ENCODE peak calls at places on chromosomes 12 and 14, in ten cellular contexts. F, Y, U, A, W, O, T, V, R and B are unnamed samples.

GRCh38 chr14:74879427-74880180 is 2.1 kb upstream of the DLST start:
- DNase-seq in W (no peak), U (no peak), V (no peak), T (no peak), Y (no peak), R (no peak), F (no peak), A (no peak), O (no peak), B (no peak)

GRCh38 chr12:89863968-89864367 is 155.3 kb upstream of the ATP2B1 start:
- DNase-seq in F (no peak), U (no peak), W (no peak), A (no peak), T (no peak), O (peak), V (peak), R (no peak), Y (no peak), B (no peak)

GRCh38 chr12:124527861-124528561 is 39.4 kb downstream of the NCOR2 start:
- DNase-seq in V (no peak), U (no peak), T (peak), F (no peak), A (no peak), W (peak), Y (no peak), R (no peak), O (peak), B (peak)

GRCh38 chr12:32605326-32606095 is 73.6 kb upstream of the DNM1L start:
- DNase-seq in Y (no peak), V (no peak), O (no peak), W (no peak), U (no peak), R (no peak), F (no peak), A (no peak), T (no peak), B (no peak)

GRCh38 chr12:108371801-108372344 is 32.8 kb upstream of the CMKLR1 start:
- DNase-seq in Y (peak), O (no peak), U (no peak), A (no peak), F (no peak), W (peak), T (no peak), R (no peak), V (peak), B (no peak)

GRCh38 chr12:49987620-49988303 is 15.0 kb downstream of the AQP6 start:
- DNase-seq in O (no peak), F (no peak), Y (no peak), R (no peak), V (peak), W (no peak), T (no peak), U (no peak), A (no peak), B (no peak)

GRCh38 chr14:96581026-96581425 is 78.8 kb downstream of the PAPOLA start:
- DNase-seq in W (no peak), T (no peak), Y (no peak), F (no peak), A (no peak), U (no peak), O (no peak), R (peak), V (no peak), B (no peak)

GRCh38 chr14:88551936-88552565 is 2.8 kb downstream of the PTPN21 start:
- DNase-seq in T (peak), O (peak), Y (no peak), A (no peak), W (peak), U (peak), F (no peak), R (no peak), V (no peak), B (no peak)

GRCh38 chr14:87690076-87690661 is 302.8 kb downstream of the GALC start:
- DNase-seq in T (no peak), O (no peak), W (no peak), R (no peak), V (no peak), Y (no peak), F (no peak), U (no peak), A (no peak), B (no peak)

GRCh38 chr12:44497044-44497443 is 379.1 kb downstream of the NELL2 start:
- DNase-seq in F (no peak), W (no peak), A (no peak), U (no peak), O (no peak), T (no peak), V (peak), R (no peak), Y (no peak), B (peak)

GRCh38 chr12:102528111-102528510 is 47.7 kb upstream of the IGF1 start:
- DNase-seq in Y (no peak), V (no peak), W (peak), R (no peak), F (no peak), O (peak), A (no peak), U (no peak), T (no peak), B (no peak)

GRCh38 chr12:19194963-19195362 is 65.4 kb downstream of the PLEKHA5 start:
- DNase-seq in O (no peak), U (no peak), W (no peak), V (no peak), R (no peak), T (no peak), A (no peak), Y (no peak), F (no peak), B (no peak)

GRCh38 chr12:54182086-54182485 is 6.7 kb downstream of the SMUG1 start:
- DNase-seq in O (no peak), Y (no peak), T (no peak), U (no peak), V (no peak), F (no peak), W (no peak), A (no peak), R (no peak), B (no peak)

GRCh38 chr14:61609143-61609851 is 86.0 kb upstream of the HIF1A start:
- DNase-seq in T (no peak), U (no peak), V (no peak), A (no peak), F (no peak), W (peak), O (peak), R (no peak), Y (no peak), B (peak)

GRCh38 chr14:103522028-103522581 is 525 bp downstream of the CKB start:
- DNase-seq in W (peak), U (peak), V (no peak), R (peak), A (no peak), Y (no peak), F (no peak), O (no peak), T (peak), B (no peak)

GRCh38 chr12:14946856-14947255 is 8.5 kb upstream of the ERP27 start:
- DNase-seq in Y (no peak), A (peak), F (no peak), O (peak), V (no peak), U (no peak), W (peak), T (no peak), R (no peak), B (no peak)

GRCh38 chr12:127670796-127671195 is 596.2 kb upstream of the TMEM132C start:
- DNase-seq in W (no peak), Y (no peak), V (no peak), U (no peak), F (no peak), A (no peak), T (no peak), O (no peak), R (no peak), B (no peak)

GRCh38 chr14:26478967-26479366 is 118.9 kb downstream of the NOVA1 start:
- DNase-seq in Y (no peak), R (no peak), O (no peak), A (no peak), U (no peak), V (no peak), T (no peak), F (no peak), W (no peak), B (no peak)

GRCh38 chr14:104972301-104973211 is 5.6 kb downstream of the AHNAK2 start:
- DNase-seq in R (no peak), T (peak), F (peak), Y (no peak), A (peak), O (peak), V (no peak), W (peak), U (peak), B (no peak)

GRCh38 chr12:132189378-132190011 is 45.2 kb downstream of the NOC4L start:
- DNase-seq in Y (peak), T (peak), V (peak), U (peak), F (peak), W (peak), O (peak), A (peak), R (peak), B (peak)

GRCh38 chr14:77018785-77019184 is 9.7 kb downstream of the IRF2BPL start:
- DNase-seq in F (no peak), T (no peak), R (no peak), O (peak), V (peak), W (peak), Y (no peak), A (no peak), U (no peak), B (no peak)

GRCh38 chr14:99737451-99737951 is 53.4 kb downstream of the CYP46A1 start:
- DNase-seq in Y (peak), R (no peak), O (no peak), F (no peak), W (peak), V (no peak), A (peak), U (no peak), T (no peak), B (peak)

GRCh38 chr14:95597784-95598204 is 62.9 kb downstream of the GLRX5 start:
- DNase-seq in O (peak), T (no peak), F (no peak), W (peak), A (no peak), R (peak), U (no peak), V (no peak), Y (no peak), B (no peak)

GRCh38 chr14:68730811-68731425 is 61.9 kb downstream of the ZFP36L1 start:
- DNase-seq in A (no peak), Y (no peak), T (no peak), V (peak), R (no peak), W (no peak), U (no peak), F (no peak), O (no peak), B (peak)

GRCh38 chr12:78119351-78119918 is 288.7 kb downstream of the NAV3 start:
- DNase-seq in R (no peak), T (peak), F (no peak), V (no peak), W (no peak), Y (no peak), U (no peak), A (no peak), O (no peak), B (no peak)

GRCh38 chr14:104355949-104356737 is 217.8 kb downstream of the KIF26A start:
- DNase-seq in R (no peak), T (peak), A (no peak), O (no peak), U (no peak), Y (no peak), W (no peak), V (no peak), F (no peak), B (peak)

GRCh38 chr12:123733243-123733642 is 21.1 kb downstream of the ATP6V0A2 start:
- DNase-seq in F (no peak), O (no peak), R (no peak), W (no peak), T (no peak), V (no peak), Y (no peak), A (no peak), U (no peak), B (no peak)

GRCh38 chr12:112846619-112847018 is 55.1 kb downstream of the RPH3A start:
- DNase-seq in F (no peak), V (no peak), W (no peak), A (no peak), T (no peak), U (no peak), O (no peak), Y (no peak), R (no peak), B (no peak)

GRCh38 chr12:29781176-29781575 is 2.6 kb downstream of the TMTC1 start:
- DNase-seq in Y (no peak), O (no peak), R (no peak), A (no peak), T (no peak), F (no peak), W (no peak), V (no peak), U (no peak), B (peak)

GRCh38 chr14:33959692-33960151 is 8.8 kb upstream of the EGLN3 start:
- DNase-seq in A (no peak), R (no peak), W (no peak), T (no peak), V (no peak), U (no peak), F (no peak), Y (no peak), O (no peak), B (no peak)

GRCh38 chr12:45572114-45572513 is 157.4 kb upstream of the ARID2 start:
- DNase-seq in F (peak), V (no peak), A (no peak), Y (no peak), U (no peak), T (no peak), O (no peak), R (no peak), W (no peak), B (no peak)

DNA sequence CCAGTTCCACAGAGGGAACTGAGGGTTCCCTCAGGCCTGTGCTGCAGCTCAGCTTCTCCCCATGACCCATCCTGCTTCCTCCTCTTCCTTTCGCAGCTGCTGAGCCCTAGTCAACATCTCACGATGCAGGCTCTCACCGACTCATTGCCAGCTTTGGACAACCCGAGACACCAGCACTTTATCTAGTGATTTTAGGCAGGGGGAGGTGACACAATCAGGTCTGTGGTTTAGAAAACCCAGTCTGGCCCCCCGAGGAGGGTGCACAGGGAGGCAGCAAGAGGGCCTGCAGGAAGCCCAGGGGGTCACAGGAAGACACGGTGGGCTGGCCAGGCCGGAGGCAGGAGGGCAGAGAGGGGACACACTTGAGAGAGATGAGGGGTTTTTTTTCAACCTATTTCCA is 35.4 kb downstream of the DIO3 start:
- DNase-seq in R (no peak), A (no peak), T (no peak), U (no peak), O (no peak), Y (peak), V (no peak), W (no peak), F (no peak), B (no peak)
- H3K4me3 ChIP-seq in R (no peak), A (no peak), T (no peak), U (no peak), O (no peak), Y (no peak), V (no peak), W (no peak), F (no peak), B (no peak)

GRCh38 chr12:120369476-120370342 is 745 bp upstream of the MSI1 start:
- DNase-seq in Y (no peak), O (no peak), W (no peak), R (no peak), U (no peak), A (no peak), F (no peak), T (no peak), V (no peak), B (no peak)
- H3K4me3 ChIP-seq in Y (peak), O (peak), W (no peak), R (no peak), U (peak), A (peak), F (peak), T (peak), V (no peak), B (peak)

DNA sequence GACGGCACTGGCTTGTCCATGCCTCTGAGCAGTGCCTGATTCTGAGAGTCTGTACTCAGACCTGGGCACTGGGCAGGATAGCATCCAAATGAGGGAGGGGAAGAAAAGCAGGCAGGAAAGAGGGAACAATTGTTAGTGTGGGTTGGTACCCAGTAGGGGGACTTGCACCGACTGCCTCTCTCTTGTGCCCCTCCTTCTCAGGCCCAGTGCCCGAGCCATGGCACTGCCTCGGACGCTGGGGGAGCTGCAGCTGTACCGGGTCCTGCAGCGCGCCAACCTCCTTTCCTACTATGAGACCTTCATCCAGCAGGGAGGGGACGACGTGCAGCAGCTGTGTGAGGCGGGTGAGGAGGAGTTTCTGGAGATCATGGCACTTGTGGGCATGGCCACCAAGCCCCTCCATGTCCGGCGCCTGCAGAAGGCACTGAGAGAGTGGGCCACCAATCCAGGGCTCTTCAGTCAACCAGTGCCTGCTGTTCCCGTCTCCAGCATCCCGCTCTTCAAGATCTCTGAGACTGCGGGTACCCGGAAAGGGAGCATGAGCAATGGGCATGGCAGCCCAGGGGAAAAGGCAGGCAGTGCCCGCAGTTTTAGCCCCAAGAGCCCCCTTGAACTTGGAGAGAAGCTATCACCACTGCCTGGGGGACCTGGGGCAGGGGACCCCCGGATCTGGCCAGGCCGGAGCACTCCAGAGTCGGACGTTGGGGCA is 2.2 kb downstream of the NAB2 start:
- DNase-seq in V (no peak), Y (no peak), F (no peak), W (peak), O (no peak), A (no peak), R (no peak), T (peak), U (no peak), B (no peak)
- H3K4me3 ChIP-seq in V (peak), Y (peak), F (no peak), W (peak), O (peak), A (no peak), R (peak), T (peak), U (peak), B (no peak)

GRCh38 chr14:91350813-91351507 is 66.7 kb downstream of the CCDC88C start:
- DNase-seq in T (no peak), Y (no peak), V (peak), U (no peak), F (no peak), A (no peak), R (no peak), O (no peak), W (no peak), B (no peak)
- H3K4me3 ChIP-seq in T (no peak), Y (no peak), V (no peak), U (peak), F (no peak), A (no peak), R (no peak), O (no peak), W (no peak), B (no peak)

GRCh38 chr12:85835417-85835809 is 796 bp downstream of the RASSF9 start:
- DNase-seq in V (no peak), Y (no peak), T (no peak), O (peak), R (no peak), W (peak), F (no peak), U (no peak), A (no peak), B (no peak)
- H3K4me3 ChIP-seq in V (no peak), Y (peak), T (peak), O (peak), R (no peak), W (peak), F (no peak), U (peak), A (peak), B (peak)

GRCh38 chr12:57552306-57552651 is 2.4 kb downstream of the KIF5A start:
- DNase-seq in W (no peak), O (no peak), A (no peak), R (peak), F (no peak), U (no peak), V (no peak), Y (no peak), T (no peak), B (no peak)
- H3K4me3 ChIP-seq in W (no peak), O (no peak), A (no peak), R (peak), F (no peak), U (no peak), V (no peak), Y (no peak), T (no peak), B (no peak)

GRCh38 chr12:3083241-3083921 is 6.2 kb downstream of the TSPAN9 start:
- DNase-seq in O (no peak), R (no peak), Y (no peak), T (no peak), U (no peak), F (no peak), V (no peak), W (no peak), A (no peak), B (no peak)

GRCh38 chr12:3083949-3084348 is 6.8 kb downstream of the TSPAN9 start:
- DNase-seq in R (peak), O (peak), U (no peak), Y (no peak), A (no peak), T (no peak), W (no peak), V (no peak), F (no peak), B (no peak)

GRCh38 chr12:3086729-3087323 is 9.6 kb downstream of the TSPAN9 start:
- DNase-seq in W (no peak), T (no peak), O (no peak), A (no peak), Y (no peak), R (no peak), V (no peak), U (no peak), F (no peak), B (no peak)

GRCh38 chr12:3084742-3085141 is 7.6 kb downstream of the TSPAN9 start:
- DNase-seq in V (no peak), A (no peak), R (no peak), F (no peak), W (no peak), T (no peak), U (no peak), O (no peak), Y (no peak), B (no peak)

GRCh38 chr12:3085341-3086125 is 8.4 kb downstream of the TSPAN9 start:
- DNase-seq in R (peak), V (no peak), F (no peak), A (no peak), U (no peak), T (no peak), O (no peak), W (no peak), Y (no peak), B (no peak)
- H3K4me3 ChIP-seq in R (no peak), V (no peak), F (no peak), A (no peak), U (no peak), T (no peak), O (no peak), W (no peak), Y (no peak), B (no peak)

DNA sequence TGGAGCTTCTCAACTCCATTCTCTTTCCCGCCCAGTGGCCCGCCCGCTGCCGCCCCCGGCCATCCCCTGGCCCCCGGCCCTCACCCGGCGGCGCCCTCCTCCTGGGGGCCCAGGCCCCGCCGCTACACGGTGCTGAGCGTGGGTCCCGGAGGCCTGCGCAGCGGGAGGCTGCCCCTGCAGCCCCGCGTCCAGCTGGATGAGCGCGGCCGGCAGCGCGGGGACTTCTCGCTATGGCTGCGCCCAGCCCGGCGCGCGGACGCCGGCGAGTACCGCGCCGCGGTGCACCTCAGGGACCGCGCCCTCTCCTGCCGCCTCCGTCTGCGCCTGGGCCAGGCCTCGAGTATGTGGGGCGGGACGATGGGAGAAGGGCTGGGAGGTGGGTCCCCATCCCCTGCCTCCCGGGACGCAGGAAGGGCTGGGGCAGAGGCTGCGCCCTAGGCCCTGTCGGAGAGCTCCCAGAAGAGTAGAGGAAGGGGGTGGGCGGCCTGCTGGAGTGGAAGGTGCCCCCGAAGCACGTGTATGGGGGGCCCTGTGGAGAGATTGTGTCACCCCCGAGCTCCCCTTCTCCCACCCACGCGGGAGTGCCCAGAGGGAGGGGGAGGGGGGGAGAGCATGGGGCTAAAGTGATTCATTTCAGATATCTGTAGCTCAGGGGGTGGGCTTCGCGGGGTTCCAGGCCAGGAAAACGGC is 1.5 kb downstream of the LAG3 start:
- DNase-seq in T (no peak), F (no peak), V (no peak), R (no peak), W (peak), U (no peak), O (no peak), A (no peak), Y (no peak), B (no peak)
- H3K4me3 ChIP-seq in T (peak), F (no peak), V (no peak), R (no peak), W (no peak), U (peak), O (no peak), A (no peak), Y (no peak), B (no peak)

GRCh38 chr14:52189330-52189729 is 78.2 kb upstream of the PTGDR start:
- DNase-seq in U (no peak), F (no peak), R (no peak), V (no peak), A (no peak), Y (no peak), O (no peak), W (peak), T (no peak), B (no peak)
- H3K4me3 ChIP-seq in U (no peak), F (no peak), R (no peak), V (no peak), A (no peak), Y (no peak), O (no peak), W (no peak), T (no peak), B (no peak)

GRCh38 chr12:64109706-64110105 is 112.4 kb downstream of the KICS2 start:
- DNase-seq in W (no peak), U (no peak), A (no peak), F (no peak), T (no peak), R (no peak), V (no peak), O (no peak), Y (no peak), B (no peak)
- H3K4me3 ChIP-seq in W (no peak), U (no peak), A (no peak), F (no peak), T (no peak), R (no peak), V (no peak), O (no peak), Y (no peak), B (no peak)